ENCODE peak calls at places on chromosomes 7 and 10, in four cellular contexts. One of them, this sample, is unnamed.

GRCh38 chr10:7562026-7562425 is 104.7 kb downstream of the ITIH5 start:
- DNase-seq in keratinocyte: no peak
- DNase-seq in fibroblast of lung: peak; percentile 27
- DNase-seq in HepG2: no peak
- DNase-seq in this sample: no peak

GRCh38 chr10:31083765-31084184 is 52.1 kb upstream of the ZNF438 start:
- DNase-seq in keratinocyte: no peak
- DNase-seq in fibroblast of lung: peak; percentile 50
- DNase-seq in HepG2: peak; percentile 20
- DNase-seq in this sample: peak; percentile 53

GRCh38 chr7:30142710-30143109 is 7.9 kb downstream of the MTURN start:
- DNase-seq in keratinocyte: no peak
- DNase-seq in fibroblast of lung: peak; percentile 79
- DNase-seq in HepG2: peak; percentile 53
- DNase-seq in this sample: no peak

GRCh38 chr7:106542550-106543220 is 118.3 kb downstream of the CCDC71L start:
- DNase-seq in keratinocyte: peak; percentile 19
- DNase-seq in fibroblast of lung: peak; percentile 86
- DNase-seq in HepG2: peak; percentile 48
- DNase-seq in this sample: peak; percentile 54

GRCh38 chr7:67878808-67879207 is 882.2 kb downstream of the TYW1 start:
- DNase-seq in keratinocyte: no peak
- DNase-seq in fibroblast of lung: no peak
- DNase-seq in HepG2: no peak
- DNase-seq in this sample: no peak

GRCh38 chr10:108230478-108231170 is 1066.1 kb upstream of the SORCS1 start:
- DNase-seq in keratinocyte: no peak
- DNase-seq in fibroblast of lung: peak; percentile 28
- DNase-seq in HepG2: no peak
- DNase-seq in this sample: no peak

GRCh38 chr10:75497997-75498797 is 66.8 kb downstream of the LRMDA start:
- DNase-seq in keratinocyte: no peak
- DNase-seq in fibroblast of lung: peak; percentile 71
- DNase-seq in HepG2: no peak
- DNase-seq in this sample: no peak

GRCh38 chr7:71705901-71706300 is 574.0 kb downstream of the GALNT17 start:
- DNase-seq in keratinocyte: no peak
- DNase-seq in fibroblast of lung: no peak
- DNase-seq in HepG2: no peak
- DNase-seq in this sample: no peak

GRCh38 chr10:7333995-7334964 is 76.6 kb downstream of the SFMBT2 start:
- DNase-seq in keratinocyte: no peak
- DNase-seq in fibroblast of lung: no peak
- DNase-seq in HepG2: no peak
- DNase-seq in this sample: no peak

GRCh38 chr7:23357190-23358093 is 58.3 kb downstream of the MALSU1 start:
- DNase-seq in keratinocyte: peak; percentile 38
- DNase-seq in fibroblast of lung: peak; percentile 66
- DNase-seq in HepG2: peak; percentile 91
- DNase-seq in this sample: no peak

GRCh38 chr7:102287082-102287464 is 405 bp downstream of the SH2B2 start:
- DNase-seq in keratinocyte: no peak
- DNase-seq in fibroblast of lung: no peak
- DNase-seq in HepG2: no peak
- DNase-seq in this sample: no peak

GRCh38 chr7:16436306-16436705 is 15.0 kb upstream of the CRPPA start:
- DNase-seq in keratinocyte: no peak
- DNase-seq in fibroblast of lung: no peak
- DNase-seq in HepG2: no peak
- DNase-seq in this sample: no peak

GRCh38 chr10:89744021-89744420 is 42.6 kb downstream of the KIF20B start:
- DNase-seq in keratinocyte: no peak
- DNase-seq in fibroblast of lung: peak; percentile 58
- DNase-seq in HepG2: no peak
- DNase-seq in this sample: no peak

GRCh38 chr7:36781011-36781738 is 56.9 kb upstream of the AOAH start:
- DNase-seq in keratinocyte: no peak
- DNase-seq in fibroblast of lung: no peak
- DNase-seq in HepG2: peak; percentile 13
- DNase-seq in this sample: no peak

GRCh38 chr7:141533149-141533949 is 17.9 kb upstream of the AGK start:
- DNase-seq in keratinocyte: no peak
- DNase-seq in fibroblast of lung: peak; percentile 56
- DNase-seq in HepG2: peak; percentile 47
- DNase-seq in this sample: peak; percentile 92

GRCh38 chr10:95655571-95656290 is 780 bp downstream of the ALDH18A1 start:
- DNase-seq in keratinocyte: no peak
- DNase-seq in fibroblast of lung: peak; percentile 51
- DNase-seq in HepG2: peak; percentile 16
- DNase-seq in this sample: peak; percentile 47

GRCh38 chr10:96596422-96597407 is 9.9 kb upstream of the TM9SF3 start:
- DNase-seq in keratinocyte: no peak
- DNase-seq in fibroblast of lung: no peak
- DNase-seq in HepG2: peak; percentile 84
- DNase-seq in this sample: no peak

GRCh38 chr7:100472854-100473499 is 6.0 kb downstream of the TSC22D4 start:
- DNase-seq in keratinocyte: no peak
- DNase-seq in fibroblast of lung: peak; percentile 39
- DNase-seq in HepG2: no peak
- DNase-seq in this sample: no peak

GRCh38 chr10:17229967-17230682 is 2.1 kb downstream of the VIM start:
- DNase-seq in keratinocyte: no peak
- DNase-seq in fibroblast of lung: peak; percentile 76
- DNase-seq in HepG2: no peak
- DNase-seq in this sample: peak; percentile 93

GRCh38 chr10:71761105-71761511 is 12.2 kb downstream of the VSIR start:
- DNase-seq in keratinocyte: no peak
- DNase-seq in fibroblast of lung: no peak
- DNase-seq in HepG2: no peak
- DNase-seq in this sample: no peak

GRCh38 chr10:5659702-5660528 is 6.5 kb downstream of the ASB13 start:
- DNase-seq in keratinocyte: peak; percentile 5
- DNase-seq in fibroblast of lung: peak; percentile 59
- DNase-seq in HepG2: peak; percentile 96
- DNase-seq in this sample: no peak

GRCh38 chr10:113895018-113895417 is 40.6 kb downstream of the NHLRC2 start:
- DNase-seq in keratinocyte: no peak
- DNase-seq in fibroblast of lung: peak; percentile 65
- DNase-seq in HepG2: no peak
- DNase-seq in this sample: no peak

GRCh38 chr7:74573499-74573898 is 84.0 kb upstream of the GTF2I start:
- DNase-seq in keratinocyte: no peak
- DNase-seq in fibroblast of lung: no peak
- DNase-seq in HepG2: no peak
- DNase-seq in this sample: no peak

GRCh38 chr7:157339777-157340677 is 3.2 kb downstream of the DNAJB6 start:
- DNase-seq in keratinocyte: no peak
- DNase-seq in fibroblast of lung: peak; percentile 56
- DNase-seq in HepG2: peak; percentile 60
- DNase-seq in this sample: peak; percentile 67

GRCh38 chr10:17563452-17563851 is 53.7 kb downstream of the HACD1 start:
- DNase-seq in keratinocyte: no peak
- DNase-seq in fibroblast of lung: no peak
- DNase-seq in HepG2: no peak
- DNase-seq in this sample: no peak

GRCh38 chr7:24609059-24609458 is 35.8 kb downstream of the PALS2 start:
- DNase-seq in keratinocyte: no peak
- DNase-seq in fibroblast of lung: peak; percentile 40
- DNase-seq in HepG2: no peak
- DNase-seq in this sample: no peak

GRCh38 chr10:33800986-33801385 is 466.5 kb upstream of the NRP1 start:
- DNase-seq in keratinocyte: no peak
- DNase-seq in fibroblast of lung: no peak
- DNase-seq in HepG2: no peak
- DNase-seq in this sample: no peak

GRCh38 chr10:19347592-19347991 is 299.0 kb downstream of the MALRD1 start:
- DNase-seq in keratinocyte: no peak
- DNase-seq in fibroblast of lung: no peak
- DNase-seq in HepG2: peak; percentile 4
- DNase-seq in this sample: peak; percentile 39

GRCh38 chr10:76111986-76112825 is 680.8 kb downstream of the LRMDA start:
- DNase-seq in keratinocyte: no peak
- DNase-seq in fibroblast of lung: no peak
- DNase-seq in HepG2: no peak
- DNase-seq in this sample: no peak

GRCh38 chr7:120741371-120742042 is 116.4 kb downstream of the TSPAN12 start:
- DNase-seq in keratinocyte: no peak
- DNase-seq in fibroblast of lung: no peak
- DNase-seq in HepG2: no peak
- DNase-seq in this sample: no peak

GRCh38 chr7:6422095-6422494 is 25.7 kb downstream of the DAGLB start:
- DNase-seq in keratinocyte: no peak
- DNase-seq in fibroblast of lung: no peak
- DNase-seq in HepG2: no peak
- DNase-seq in this sample: no peak

GRCh38 chr10:58435297-58435696 is 50.1 kb downstream of the TFAM start:
- DNase-seq in keratinocyte: peak; percentile 66
- DNase-seq in fibroblast of lung: peak; percentile 100
- DNase-seq in HepG2: peak; percentile 44
- DNase-seq in this sample: no peak

GRCh38 chr7:5777932-5778331 is 3.5 kb downstream of the RNF216 start:
- DNase-seq in keratinocyte: no peak
- DNase-seq in fibroblast of lung: no peak
- DNase-seq in HepG2: no peak
- DNase-seq in this sample: no peak

GRCh38 chr7:94620703-94621118 is 35.2 kb downstream of the SGCE start:
- DNase-seq in keratinocyte: peak; percentile 67
- DNase-seq in fibroblast of lung: peak; percentile 92
- DNase-seq in HepG2: peak; percentile 82
- DNase-seq in this sample: no peak

GRCh38 chr10:123203393-123204126 is 49.4 kb downstream of the BUB3 start:
- DNase-seq in keratinocyte: no peak
- DNase-seq in fibroblast of lung: no peak
- DNase-seq in HepG2: peak; percentile 94
- DNase-seq in this sample: no peak

GRCh38 chr7:101991860-101992259 is 174.4 kb downstream of the CUX1 start:
- DNase-seq in keratinocyte: no peak
- DNase-seq in fibroblast of lung: no peak
- DNase-seq in HepG2: peak; percentile 17
- DNase-seq in this sample: no peak

GRCh38 chr7:155660059-155660757 is 15.7 kb downstream of the RBM33 start:
- DNase-seq in keratinocyte: no peak
- DNase-seq in fibroblast of lung: peak; percentile 41
- DNase-seq in HepG2: no peak
- DNase-seq in this sample: no peak

GRCh38 chr10:22988581-22989360 is 60.9 kb downstream of the ARMC3 start:
- DNase-seq in keratinocyte: peak; percentile 9
- DNase-seq in fibroblast of lung: peak; percentile 32
- DNase-seq in HepG2: peak; percentile 34
- DNase-seq in this sample: peak; percentile 81
- TF ChIP-seq EZH2 in keratinocyte: no peak
- TF ChIP-seq EZH2 in fibroblast of lung: no peak
- TF ChIP-seq EZH2 in HepG2: no peak
- TF ChIP-seq EZH2 in this sample: no peak

DNA sequence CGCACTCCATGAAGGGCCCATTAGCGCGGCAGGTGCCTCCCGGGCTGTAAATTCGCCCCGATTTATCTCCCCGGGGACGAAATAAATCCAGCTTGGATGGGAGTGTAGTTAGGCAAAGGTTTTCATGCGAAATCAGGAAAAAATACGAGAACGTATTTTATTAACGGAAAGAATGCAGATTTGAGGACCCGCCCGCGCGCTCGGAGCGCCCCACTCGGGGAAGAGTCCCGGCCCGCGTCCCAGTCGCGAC is 257 bp upstream of the NKX6-2 start:
- DNase-seq in keratinocyte: no peak
- DNase-seq in fibroblast of lung: no peak
- DNase-seq in HepG2: no peak
- DNase-seq in this sample: no peak
- H3K27me3 ChIP-seq in keratinocyte: peaks cover 65% of the 10 kb centered on the region
- H3K27me3 ChIP-seq in fibroblast of lung: peaks cover 33% of the 10 kb centered on the region
- H3K27me3 ChIP-seq in HepG2: peaks cover 9% of the 10 kb centered on the region
- H3K27me3 ChIP-seq in this sample: peaks cover 98% of the 10 kb centered on the region

GRCh38 chr7:76512941-76513816 is 2.8 kb downstream of the UPK3B start:
- DNase-seq in keratinocyte: no peak
- DNase-seq in fibroblast of lung: no peak
- DNase-seq in HepG2: peak; percentile 54
- DNase-seq in this sample: peak; percentile 70
- H3K27ac ChIP-seq in keratinocyte: no peak overlapping the region
- H3K27ac ChIP-seq in fibroblast of lung: no peak overlapping the region
- H3K27ac ChIP-seq in HepG2: no peak overlapping the region
- H3K27ac ChIP-seq in this sample: no peak overlapping the region

GRCh38 chr10:101777857-101778145 is 1.9 kb upstream of the FGF8 start:
- DNase-seq in keratinocyte: no peak
- DNase-seq in fibroblast of lung: no peak
- DNase-seq in HepG2: no peak
- DNase-seq in this sample: no peak

GRCh38 chr10:101773923-101774588 is 1.9 kb downstream of the FGF8 start:
- DNase-seq in keratinocyte: no peak
- DNase-seq in fibroblast of lung: no peak
- DNase-seq in HepG2: no peak
- DNase-seq in this sample: peak; percentile 44

GRCh38 chr10:101774589-101775272 is 1.2 kb downstream of the FGF8 start:
- DNase-seq in keratinocyte: no peak
- DNase-seq in fibroblast of lung: no peak
- DNase-seq in HepG2: no peak
- DNase-seq in this sample: peak; percentile 67

GRCh38 chr10:101777085-101777856 is 1.4 kb upstream of the FGF8 start:
- DNase-seq in keratinocyte: no peak
- DNase-seq in fibroblast of lung: no peak
- DNase-seq in HepG2: no peak
- DNase-seq in this sample: no peak

GRCh38 chr10:101775273-101776131 is at the start of gene FGF8:
- DNase-seq in keratinocyte: no peak
- DNase-seq in fibroblast of lung: no peak
- DNase-seq in HepG2: no peak
- DNase-seq in this sample: peak; percentile 56
- TF ChIP-seq EZH2 in keratinocyte: peak; percentile 99
- TF ChIP-seq EZH2 in fibroblast of lung: peak; percentile 98
- TF ChIP-seq EZH2 in HepG2: no peak
- TF ChIP-seq EZH2 in this sample: peak; percentile 29

DNA sequence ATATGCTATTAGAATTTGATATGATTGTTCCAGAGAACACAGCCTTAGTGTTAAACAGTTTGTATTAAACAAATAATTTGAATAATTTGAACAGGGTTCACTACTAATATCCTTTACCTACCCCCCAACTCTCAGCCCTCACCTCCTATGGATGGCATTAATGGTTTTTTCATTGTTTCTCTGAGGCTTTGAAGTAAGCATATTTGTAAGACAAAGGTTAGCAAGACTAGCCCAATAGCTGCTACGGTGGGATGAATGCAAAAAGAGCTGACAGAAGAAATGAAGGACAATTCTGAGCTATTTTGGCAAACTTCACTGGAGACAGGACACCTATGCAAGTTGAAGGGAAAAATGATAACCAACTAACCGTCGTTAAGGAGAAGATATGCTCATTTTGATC is 61.6 kb downstream of the ARL4A start:
- DNase-seq in keratinocyte: no peak
- DNase-seq in fibroblast of lung: no peak
- DNase-seq in HepG2: no peak
- DNase-seq in this sample: no peak
- H3K27me3 ChIP-seq in keratinocyte: no peaks in the 10 kb centered on the region
- H3K27me3 ChIP-seq in fibroblast of lung: no peaks in the 10 kb centered on the region
- H3K27me3 ChIP-seq in HepG2: no peaks in the 10 kb centered on the region
- H3K27me3 ChIP-seq in this sample: no peaks in the 10 kb centered on the region

GRCh38 chr10:48703776-48704555 is 19.3 kb downstream of the WDFY4 start:
- DNase-seq in keratinocyte: no peak
- DNase-seq in fibroblast of lung: no peak
- DNase-seq in HepG2: no peak
- DNase-seq in this sample: no peak
- H3K27ac ChIP-seq in keratinocyte: no peak overlapping the region
- H3K27ac ChIP-seq in fibroblast of lung: no peak overlapping the region
- H3K27ac ChIP-seq in HepG2: no peak overlapping the region
- H3K27ac ChIP-seq in this sample: no peak overlapping the region

This sample was measured in neural progenitor cell.